ENCODE peak calls at places on chromosomes 12 and 14, in seven cellular contexts. T, R, H, A, Z, S and D are unnamed samples.

GRCh38 chr12:6691473-6691872 is 2.3 kb upstream of the ZNF384 start:
- DNase-seq in T (no peak), R (peak), H (no peak), A (no peak), Z (no peak), S (no peak), D (no peak)

GRCh38 chr12:24879644-24880043 is 69.3 kb downstream of the BCAT1 start:
- DNase-seq in T (no peak), R (peak), H (no peak), A (no peak), Z (no peak), S (no peak), D (no peak)

GRCh38 chr14:101499513-101499912 is 61.8 kb upstream of the DIO3 start:
- DNase-seq in T (no peak), R (no peak), H (no peak), A (no peak), Z (no peak), S (no peak), D (no peak)

GRCh38 chr12:43882578-43883178 is 46.8 kb downstream of the TMEM117 start:
- DNase-seq in T (peak), R (peak), H (peak), A (peak), Z (peak), S (peak), D (peak)

GRCh38 chr14:75980856-75981255 is 939 bp downstream of the TGFB3 start:
- DNase-seq in T (no peak), R (no peak), H (no peak), A (no peak), Z (no peak), S (no peak), D (no peak)

GRCh38 chr14:60488175-60488574 is 2.3 kb upstream of the C14orf39 start:
- DNase-seq in T (no peak), R (no peak), H (no peak), A (no peak), Z (no peak), S (no peak), D (no peak)

GRCh38 chr12:54431911-54432814 is 13.1 kb upstream of the ITGA5 start:
- DNase-seq in T (peak), R (peak), H (peak), A (peak), Z (no peak), S (no peak), D (no peak)

GRCh38 chr14:36580856-36581831 is 1.3 kb downstream of the NKX2-8 start:
- DNase-seq in T (peak), R (no peak), H (no peak), A (peak), Z (peak), S (no peak), D (no peak)

GRCh38 chr14:51677276-51677675 is 25.6 kb downstream of the FRMD6 start:
- DNase-seq in T (peak), R (no peak), H (no peak), A (peak), Z (no peak), S (no peak), D (no peak)